ENCODE peak calls at places on chromosomes 11 and 22, in seven cellular contexts. One of them, this sample, is unnamed.

GRCh38 chr22:45496451-45496941 is 6.2 kb upstream of the FBLN1 start:
- DNase-seq in lower lobe of right lung: no peak
- DNase-seq in NCI-H2029: no peak
- DNase-seq in left colon: no peak
- DNase-seq in non-pigmented ciliary epithelial cell: no peak
- DNase-seq in nephron progenitor cell: no peak
- DNase-seq in NCI-H1694: no peak
- DNase-seq in this sample: peak; percentile 20

GRCh38 chr22:35728639-35729308 is 11.1 kb downstream of the APOL5 start:
- DNase-seq in non-pigmented ciliary epithelial cell: no peak
- DNase-seq in nephron progenitor cell: no peak
- DNase-seq in NCI-H1694: peak; percentile 63
- DNase-seq in left colon: peak; percentile 87
- DNase-seq in lower lobe of right lung: no peak
- DNase-seq in NCI-H2029: peak; percentile 60
- DNase-seq in this sample: no peak

GRCh38 chr11:10906521-10906920 is 48.7 kb upstream of the ZBED5 start:
- DNase-seq in nephron progenitor cell: no peak
- DNase-seq in NCI-H2029: no peak
- DNase-seq in NCI-H1694: peak; percentile 22
- DNase-seq in lower lobe of right lung: no peak
- DNase-seq in left colon: no peak
- DNase-seq in non-pigmented ciliary epithelial cell: no peak
- DNase-seq in this sample: no peak

GRCh38 chr22:49849161-49850020 is 4.3 kb upstream of the ZBED4 start:
- DNase-seq in left colon: no peak
- DNase-seq in NCI-H1694: no peak
- DNase-seq in NCI-H2029: no peak
- DNase-seq in non-pigmented ciliary epithelial cell: no peak
- DNase-seq in nephron progenitor cell: peak; percentile 26
- DNase-seq in lower lobe of right lung: no peak
- DNase-seq in this sample: peak; percentile 60

GRCh38 chr11:113773092-113773415 is 438 bp downstream of the ZW10 start:
- DNase-seq in lower lobe of right lung: peak; percentile 52
- DNase-seq in NCI-H1694: no peak
- DNase-seq in left colon: no peak
- DNase-seq in non-pigmented ciliary epithelial cell: no peak
- DNase-seq in NCI-H2029: peak; percentile 27
- DNase-seq in nephron progenitor cell: peak; percentile 44
- DNase-seq in this sample: no peak

GRCh38 chr22:41598081-41598480 is 8.4 kb upstream of the PMM1 start:
- DNase-seq in NCI-H2029: no peak
- DNase-seq in lower lobe of right lung: no peak
- DNase-seq in left colon: no peak
- DNase-seq in nephron progenitor cell: no peak
- DNase-seq in non-pigmented ciliary epithelial cell: peak; percentile 72
- DNase-seq in NCI-H1694: no peak
- DNase-seq in this sample: no peak

GRCh38 chr11:62012451-62013265 is 45.2 kb upstream of the FTH1 start:
- DNase-seq in NCI-H2029: no peak
- DNase-seq in NCI-H1694: no peak
- DNase-seq in lower lobe of right lung: no peak
- DNase-seq in left colon: no peak
- DNase-seq in nephron progenitor cell: no peak
- DNase-seq in non-pigmented ciliary epithelial cell: no peak
- DNase-seq in this sample: no peak

GRCh38 chr11:19321351-19321750 is 80.6 kb upstream of the E2F8 start:
- DNase-seq in non-pigmented ciliary epithelial cell: no peak
- DNase-seq in left colon: no peak
- DNase-seq in lower lobe of right lung: no peak
- DNase-seq in NCI-H2029: no peak
- DNase-seq in nephron progenitor cell: no peak
- DNase-seq in NCI-H1694: no peak
- DNase-seq in this sample: no peak

GRCh38 chr11:70191495-70192140 is 11.5 kb upstream of the FADD start:
- DNase-seq in non-pigmented ciliary epithelial cell: no peak
- DNase-seq in NCI-H1694: peak; percentile 24
- DNase-seq in left colon: peak; percentile 52
- DNase-seq in NCI-H2029: peak; percentile 29
- DNase-seq in lower lobe of right lung: peak; percentile 85
- DNase-seq in nephron progenitor cell: peak; percentile 94
- DNase-seq in this sample: peak; percentile 79

GRCh38 chr11:114296979-114297372 is 777 bp downstream of the NNMT start:
- DNase-seq in non-pigmented ciliary epithelial cell: no peak
- DNase-seq in left colon: no peak
- DNase-seq in nephron progenitor cell: no peak
- DNase-seq in lower lobe of right lung: no peak
- DNase-seq in NCI-H1694: no peak
- DNase-seq in NCI-H2029: no peak
- DNase-seq in this sample: no peak

GRCh38 chr22:23786752-23787599 is at the start of gene SMARCB1:
- DNase-seq in lower lobe of right lung: peak; percentile 95
- DNase-seq in left colon: peak; percentile 85
- DNase-seq in NCI-H2029: peak; percentile 69
- DNase-seq in non-pigmented ciliary epithelial cell: peak; percentile 47
- DNase-seq in nephron progenitor cell: peak; percentile 88
- DNase-seq in NCI-H1694: peak; percentile 32
- DNase-seq in this sample: peak; percentile 98

GRCh38 chr11:326842-327580 is 6.4 kb upstream of the IFITM3 start:
- DNase-seq in NCI-H2029: peak; percentile 1
- DNase-seq in nephron progenitor cell: no peak
- DNase-seq in NCI-H1694: no peak
- DNase-seq in non-pigmented ciliary epithelial cell: no peak
- DNase-seq in left colon: peak; percentile 77
- DNase-seq in lower lobe of right lung: peak; percentile 88
- DNase-seq in this sample: no peak

GRCh38 chr11:46463701-46464100 is 72.1 kb upstream of the CHRM4 start:
- DNase-seq in nephron progenitor cell: no peak
- DNase-seq in NCI-H2029: no peak
- DNase-seq in NCI-H1694: no peak
- DNase-seq in non-pigmented ciliary epithelial cell: no peak
- DNase-seq in lower lobe of right lung: no peak
- DNase-seq in left colon: no peak
- DNase-seq in this sample: no peak

GRCh38 chr11:125062931-125063428 is at the start of gene SLC37A2:
- DNase-seq in non-pigmented ciliary epithelial cell: no peak
- DNase-seq in NCI-H1694: no peak
- DNase-seq in NCI-H2029: no peak
- DNase-seq in lower lobe of right lung: peak; percentile 84
- DNase-seq in left colon: peak; percentile 53
- DNase-seq in nephron progenitor cell: peak; percentile 78
- DNase-seq in this sample: peak; percentile 71

GRCh38 chr11:95925011-95925410 is 1.1 kb upstream of the MTMR2 start:
- DNase-seq in non-pigmented ciliary epithelial cell: no peak
- DNase-seq in nephron progenitor cell: no peak
- DNase-seq in lower lobe of right lung: no peak
- DNase-seq in NCI-H2029: no peak
- DNase-seq in left colon: no peak
- DNase-seq in NCI-H1694: no peak
- DNase-seq in this sample: no peak

GRCh38 chr11:115193931-115194797 is 310.1 kb downstream of the CADM1 start:
- DNase-seq in NCI-H2029: no peak
- DNase-seq in lower lobe of right lung: no peak
- DNase-seq in nephron progenitor cell: no peak
- DNase-seq in non-pigmented ciliary epithelial cell: no peak
- DNase-seq in NCI-H1694: no peak
- DNase-seq in left colon: no peak
- DNase-seq in this sample: no peak

GRCh38 chr11:82701847-82702520 is 31.7 kb downstream of the FAM181B start:
- DNase-seq in lower lobe of right lung: no peak
- DNase-seq in NCI-H1694: peak; percentile 49
- DNase-seq in nephron progenitor cell: peak; percentile 62
- DNase-seq in non-pigmented ciliary epithelial cell: peak; percentile 4
- DNase-seq in left colon: no peak
- DNase-seq in NCI-H2029: no peak
- DNase-seq in this sample: peak; percentile 61

GRCh38 chr11:64044730-64045386 is 9.1 kb downstream of the FLRT1 start:
- DNase-seq in non-pigmented ciliary epithelial cell: no peak
- DNase-seq in nephron progenitor cell: no peak
- DNase-seq in lower lobe of right lung: no peak
- DNase-seq in left colon: no peak
- DNase-seq in NCI-H2029: no peak
- DNase-seq in NCI-H1694: peak; percentile 65
- DNase-seq in this sample: peak; percentile 84